ENCODE peak calls at places on chromosomes 16 and 17, in seven cellular contexts. M is AG08396, D is NCI-H1694 treated with DMSO at 0.1 percent for 48 hours, Z is AG04450, I is T-helper 1 cell, F is HEK293T, P is endothelial cell. G is an unnamed sample.

GRCh38 chr16:50371936-50372595 is 3.3 kb upstream of the BRD7 start:
- DNase-seq in I (no peak), P (no peak), M (peak), Z (no peak), F (no peak), D (no peak), G (no peak)

GRCh38 chr17:74604200-74604599 is 12.1 kb upstream of the CD300LD start:
- DNase-seq in P (no peak), I (no peak), D (no peak), F (no peak), Z (no peak), M (no peak), G (no peak)

GRCh38 chr16:46688101-46688656 is 799 bp downstream of the VPS35 start:
- DNase-seq in I (no peak), M (no peak), F (no peak), D (no peak), P (no peak), Z (no peak), G (no peak)

GRCh38 chr17:81196505-81197408 is 26.0 kb downstream of the CEP131 start:
- DNase-seq in P (no peak), D (no peak), F (no peak), M (no peak), I (no peak), Z (no peak), G (no peak)

GRCh38 chr17:1650731-1651558 is 1.3 kb upstream of the RILP start:
- DNase-seq in P (no peak), I (no peak), M (no peak), F (no peak), D (no peak), Z (no peak), G (no peak)

GRCh38 chr17:77325826-77326581 is 185.2 kb downstream of the SEC14L1 start:
- DNase-seq in F (peak), M (peak), Z (no peak), D (no peak), I (no peak), P (no peak), G (no peak)

GRCh38 chr16:84729716-84730320 is 30.0 kb downstream of the USP10 start:
- DNase-seq in D (no peak), I (no peak), F (no peak), P (no peak), M (no peak), Z (no peak), G (no peak)

GRCh38 chr17:82385559-82386255 is 14.1 kb downstream of the UTS2R start:
- DNase-seq in D (no peak), Z (no peak), M (no peak), P (no peak), F (no peak), I (no peak), G (no peak)

GRCh38 chr16:88702364-88703210 is 3.6 kb downstream of the RNF166 start:
- DNase-seq in M (no peak), D (no peak), F (no peak), P (no peak), Z (no peak), I (no peak), G (no peak)

GRCh38 chr16:87682852-87683399 is 80.6 kb downstream of the JPH3 start:
- DNase-seq in I (no peak), M (no peak), P (no peak), D (no peak), F (no peak), Z (no peak), G (no peak)

GRCh38 chr16:15564619-15565339 is 78.2 kb downstream of the MARF1 start:
- DNase-seq in M (no peak), P (no peak), Z (no peak), F (no peak), I (no peak), D (no peak), G (no peak)

GRCh38 chr17:75738218-75738802 is 17.1 kb downstream of the ITGB4 start:
- DNase-seq in I (no peak), Z (no peak), F (no peak), D (no peak), P (no peak), M (peak), G (no peak)

GRCh38 chr16:25692307-25692706 is 548 bp downstream of the HS3ST4 start:
- DNase-seq in M (no peak), D (no peak), P (peak), I (no peak), F (no peak), Z (no peak), G (no peak)

GRCh38 chr17:71966459-71967313 is 154.1 kb upstream of the SOX9 start:
- DNase-seq in M (no peak), P (no peak), Z (no peak), D (no peak), F (no peak), I (no peak), G (no peak)

GRCh38 chr17:42632949-42633444 is 23.5 kb downstream of the TUBG1 start:
- DNase-seq in Z (no peak), I (no peak), D (no peak), P (no peak), M (no peak), F (no peak), G (no peak)

GRCh38 chr16:85586360-85587145 is 26.6 kb upstream of the GSE1 start:
- DNase-seq in F (no peak), P (no peak), I (no peak), D (peak), M (peak), Z (no peak), G (no peak)

GRCh38 chr16:80836846-80837245 is 32.4 kb upstream of the CDYL2 start:
- DNase-seq in M (no peak), F (no peak), Z (no peak), I (no peak), D (no peak), P (no peak), G (no peak)

GRCh38 chr16:57592591-57593003 is 35.8 kb upstream of the ADGRG1 start:
- DNase-seq in D (no peak), Z (no peak), M (no peak), I (peak), F (no peak), P (no peak), G (no peak)

GRCh38 chr16:4053663-4054479 is 62.4 kb downstream of the ADCY9 start:
- DNase-seq in D (no peak), I (no peak), F (no peak), M (peak), Z (peak), P (no peak), G (peak)

GRCh38 chr16:30063893-30064745 is 1.4 kb upstream of the ALDOA start:
- DNase-seq in Z (no peak), P (peak), M (peak), F (peak), I (peak), D (peak), G (no peak)

GRCh38 chr16:3098459-3099394 is at the start of gene ZSCAN10:
- DNase-seq in M (no peak), D (no peak), Z (no peak), F (no peak), I (no peak), P (no peak), G (no peak)

GRCh38 chr17:27832851-27833250 is 32.5 kb upstream of the NOS2 start:
- DNase-seq in I (no peak), D (no peak), P (no peak), Z (no peak), F (no peak), M (no peak), G (no peak)

GRCh38 chr17:10233157-10233556 is 34.8 kb upstream of the GAS7 start:
- DNase-seq in Z (no peak), D (no peak), M (no peak), I (no peak), F (no peak), P (no peak), G (no peak)

GRCh38 chr16:23382279-23382678 is 70.7 kb downstream of the COG7 start:
- DNase-seq in I (no peak), Z (no peak), F (no peak), M (no peak), P (no peak), D (no peak), G (no peak)

GRCh38 chr16:70695351-70696070 is 9.7 kb upstream of the MTSS2 start:
- DNase-seq in D (no peak), Z (no peak), F (no peak), I (no peak), M (no peak), P (peak), G (no peak)

GRCh38 chr17:21021208-21021803 is 21.5 kb downstream of the USP22 start:
- DNase-seq in F (no peak), D (no peak), P (no peak), Z (no peak), I (no peak), M (no peak), G (no peak)

GRCh38 chr17:4599505-4600281 is 15.4 kb downstream of the SMTNL2 start:
- DNase-seq in F (no peak), I (no peak), D (peak), Z (no peak), P (peak), M (no peak), G (no peak)

GRCh38 chr16:82061861-82062525 is 26.9 kb downstream of the HSD17B2 start:
- DNase-seq in M (peak), Z (no peak), F (peak), D (peak), I (no peak), P (peak), G (no peak)

GRCh38 chr16:19884611-19885455 is at the start of gene GPRC5B:
- DNase-seq in D (peak), F (peak), P (peak), M (peak), I (peak), Z (no peak), G (no peak)

G was measured in HS-27A.